ENCODE peak calls at places on chromosomes 6 and 20, in six cellular contexts. One of them, this sample, is unnamed.

GRCh38 chr20:29873946-29874345 is 1383.5 kb upstream of the DEFB115 start:
- DNase-seq in osteoblast: peak; percentile 57
- DNase-seq in AG04449: no peak
- DNase-seq in left ventricle myocardium inferior: peak; percentile 45
- DNase-seq in CD8-positive, alpha-beta T cell: peak; percentile 45
- DNase-seq in fibroblast of lung: peak; percentile 49
- DNase-seq in this sample: peak; percentile 4

GRCh38 chr20:13770141-13770540 is 14.6 kb downstream of the ESF1 start:
- DNase-seq in osteoblast: no peak
- DNase-seq in AG04449: no peak
- DNase-seq in left ventricle myocardium inferior: no peak
- DNase-seq in CD8-positive, alpha-beta T cell: no peak
- DNase-seq in fibroblast of lung: no peak
- DNase-seq in this sample: no peak

GRCh38 chr20:381581-382290 is 1.2 kb downstream of the TRIB3 start:
- DNase-seq in osteoblast: peak; percentile 92
- DNase-seq in AG04449: no peak
- DNase-seq in left ventricle myocardium inferior: peak; percentile 66
- DNase-seq in CD8-positive, alpha-beta T cell: peak; percentile 74
- DNase-seq in fibroblast of lung: peak; percentile 68
- DNase-seq in this sample: peak; percentile 45

GRCh38 chr6:160010067-160010466 is 41.2 kb downstream of the IGF2R start:
- DNase-seq in osteoblast: no peak
- DNase-seq in AG04449: peak; percentile 70
- DNase-seq in left ventricle myocardium inferior: peak; percentile 53
- DNase-seq in CD8-positive, alpha-beta T cell: no peak
- DNase-seq in fibroblast of lung: peak; percentile 63
- DNase-seq in this sample: peak; percentile 100

GRCh38 chr20:38418509-38419204 is 16.5 kb downstream of the SNHG17 start:
- DNase-seq in osteoblast: peak; percentile 59
- DNase-seq in AG04449: no peak
- DNase-seq in left ventricle myocardium inferior: peak; percentile 58
- DNase-seq in CD8-positive, alpha-beta T cell: no peak
- DNase-seq in fibroblast of lung: peak; percentile 43
- DNase-seq in this sample: no peak

GRCh38 chr6:82179415-82179814 is 68.1 kb downstream of the IBTK start:
- DNase-seq in osteoblast: no peak
- DNase-seq in AG04449: no peak
- DNase-seq in left ventricle myocardium inferior: no peak
- DNase-seq in CD8-positive, alpha-beta T cell: no peak
- DNase-seq in fibroblast of lung: no peak
- DNase-seq in this sample: no peak

GRCh38 chr6:112037783-112038216 is 16.1 kb upstream of the CCN6 start:
- DNase-seq in osteoblast: peak; percentile 86
- DNase-seq in AG04449: peak; percentile 93
- DNase-seq in left ventricle myocardium inferior: peak; percentile 54
- DNase-seq in CD8-positive, alpha-beta T cell: peak; percentile 37
- DNase-seq in fibroblast of lung: peak; percentile 98
- DNase-seq in this sample: peak; percentile 90

GRCh38 chr6:149026530-149026942 is 279.7 kb downstream of the UST start:
- DNase-seq in osteoblast: no peak
- DNase-seq in AG04449: peak; percentile 89
- DNase-seq in left ventricle myocardium inferior: no peak
- DNase-seq in CD8-positive, alpha-beta T cell: no peak
- DNase-seq in fibroblast of lung: peak; percentile 91
- DNase-seq in this sample: peak; percentile 83

GRCh38 chr6:169087436-169088046 is 166.1 kb downstream of the THBS2 start:
- DNase-seq in osteoblast: no peak
- DNase-seq in AG04449: no peak
- DNase-seq in left ventricle myocardium inferior: no peak
- DNase-seq in CD8-positive, alpha-beta T cell: no peak
- DNase-seq in fibroblast of lung: peak; percentile 59
- DNase-seq in this sample: no peak

GRCh38 chr6:150395388-150396009 is 26.7 kb downstream of the IYD start:
- DNase-seq in osteoblast: peak; percentile 78
- DNase-seq in AG04449: no peak
- DNase-seq in left ventricle myocardium inferior: no peak
- DNase-seq in CD8-positive, alpha-beta T cell: no peak
- DNase-seq in fibroblast of lung: peak; percentile 55
- DNase-seq in this sample: no peak

GRCh38 chr20:53706008-53706481 is 112.4 kb upstream of the ZNF217 start:
- DNase-seq in osteoblast: peak; percentile 55
- DNase-seq in AG04449: no peak
- DNase-seq in left ventricle myocardium inferior: no peak
- DNase-seq in CD8-positive, alpha-beta T cell: no peak
- DNase-seq in fibroblast of lung: peak; percentile 55
- DNase-seq in this sample: no peak

GRCh38 chr6:37561361-37561760 is 61.7 kb upstream of the CCDC167 start:
- DNase-seq in osteoblast: no peak
- DNase-seq in AG04449: no peak
- DNase-seq in left ventricle myocardium inferior: no peak
- DNase-seq in CD8-positive, alpha-beta T cell: no peak
- DNase-seq in fibroblast of lung: no peak
- DNase-seq in this sample: no peak

GRCh38 chr20:2237059-2237458 is 58.7 kb upstream of the TGM3 start:
- DNase-seq in osteoblast: peak; percentile 96
- DNase-seq in AG04449: peak; percentile 98
- DNase-seq in left ventricle myocardium inferior: no peak
- DNase-seq in CD8-positive, alpha-beta T cell: no peak
- DNase-seq in fibroblast of lung: peak; percentile 100
- DNase-seq in this sample: peak; percentile 99

GRCh38 chr6:125839471-125839870 is 48.7 kb downstream of the NCOA7 start:
- DNase-seq in osteoblast: no peak
- DNase-seq in AG04449: no peak
- DNase-seq in left ventricle myocardium inferior: no peak
- DNase-seq in CD8-positive, alpha-beta T cell: no peak
- DNase-seq in fibroblast of lung: peak; percentile 60
- DNase-seq in this sample: no peak

GRCh38 chr20:9166153-9166780 is 97.4 kb downstream of the PLCB4 start:
- DNase-seq in osteoblast: no peak
- DNase-seq in AG04449: no peak
- DNase-seq in left ventricle myocardium inferior: no peak
- DNase-seq in CD8-positive, alpha-beta T cell: no peak
- DNase-seq in fibroblast of lung: peak; percentile 9
- DNase-seq in this sample: no peak

GRCh38 chr6:145327497-145328055 is 407.7 kb downstream of the EPM2A start:
- DNase-seq in osteoblast: no peak
- DNase-seq in AG04449: no peak
- DNase-seq in left ventricle myocardium inferior: no peak
- DNase-seq in CD8-positive, alpha-beta T cell: no peak
- DNase-seq in fibroblast of lung: no peak
- DNase-seq in this sample: no peak

GRCh38 chr20:59783020-59784010 is 150.1 kb downstream of the SYCP2 start:
- DNase-seq in osteoblast: peak; percentile 93
- DNase-seq in AG04449: no peak
- DNase-seq in left ventricle myocardium inferior: peak; percentile 52
- DNase-seq in CD8-positive, alpha-beta T cell: no peak
- DNase-seq in fibroblast of lung: peak; percentile 10
- DNase-seq in this sample: no peak

GRCh38 chr6:32113386-32114352 is 4.5 kb upstream of the TNXB start:
- DNase-seq in osteoblast: peak; percentile 98
- DNase-seq in AG04449: peak; percentile 46
- DNase-seq in left ventricle myocardium inferior: peak; percentile 86
- DNase-seq in CD8-positive, alpha-beta T cell: no peak
- DNase-seq in fibroblast of lung: peak; percentile 76
- DNase-seq in this sample: peak; percentile 63

GRCh38 chr20:25085756-25086495 is 4.0 kb upstream of the VSX1 start:
- DNase-seq in osteoblast: no peak
- DNase-seq in AG04449: no peak
- DNase-seq in left ventricle myocardium inferior: no peak
- DNase-seq in CD8-positive, alpha-beta T cell: no peak
- DNase-seq in fibroblast of lung: no peak
- DNase-seq in this sample: no peak

GRCh38 chr20:62531046-62531838 is 55.4 kb upstream of the GATA5 start:
- DNase-seq in osteoblast: no peak
- DNase-seq in AG04449: no peak
- DNase-seq in left ventricle myocardium inferior: no peak
- DNase-seq in CD8-positive, alpha-beta T cell: no peak
- DNase-seq in fibroblast of lung: no peak
- DNase-seq in this sample: no peak

GRCh38 chr6:33702345-33702977 is 9.0 kb downstream of the UQCC2 start:
- DNase-seq in osteoblast: peak; percentile 91
- DNase-seq in AG04449: peak; percentile 21
- DNase-seq in left ventricle myocardium inferior: no peak
- DNase-seq in CD8-positive, alpha-beta T cell: no peak
- DNase-seq in fibroblast of lung: peak; percentile 51
- DNase-seq in this sample: no peak

GRCh38 chr6:170087946-170088348 is 202.9 kb downstream of the DLL1 start:
- DNase-seq in osteoblast: peak; percentile 63
- DNase-seq in AG04449: no peak
- DNase-seq in left ventricle myocardium inferior: peak; percentile 11
- DNase-seq in CD8-positive, alpha-beta T cell: peak; percentile 71
- DNase-seq in fibroblast of lung: no peak
- DNase-seq in this sample: no peak

GRCh38 chr6:159107451-159108260 is 61.5 kb upstream of the FNDC1 start:
- DNase-seq in osteoblast: no peak
- DNase-seq in AG04449: no peak
- DNase-seq in left ventricle myocardium inferior: no peak
- DNase-seq in CD8-positive, alpha-beta T cell: peak; percentile 86
- DNase-seq in fibroblast of lung: no peak
- DNase-seq in this sample: no peak

GRCh38 chr6:77511860-77512259 is 48.6 kb upstream of the HTR1B start:
- DNase-seq in osteoblast: no peak
- DNase-seq in AG04449: no peak
- DNase-seq in left ventricle myocardium inferior: no peak
- DNase-seq in CD8-positive, alpha-beta T cell: no peak
- DNase-seq in fibroblast of lung: no peak
- DNase-seq in this sample: no peak

GRCh38 chr6:135877666-135878065 is 26.2 kb downstream of the PDE7B start:
- DNase-seq in osteoblast: no peak
- DNase-seq in AG04449: no peak
- DNase-seq in left ventricle myocardium inferior: no peak
- DNase-seq in CD8-positive, alpha-beta T cell: no peak
- DNase-seq in fibroblast of lung: no peak
- DNase-seq in this sample: no peak

GRCh38 chr6:135883045-135883444 is 31.5 kb downstream of the PDE7B start:
- DNase-seq in osteoblast: no peak
- DNase-seq in AG04449: no peak
- DNase-seq in left ventricle myocardium inferior: no peak
- DNase-seq in CD8-positive, alpha-beta T cell: no peak
- DNase-seq in fibroblast of lung: no peak
- DNase-seq in this sample: peak; percentile 38

GRCh38 chr6:135876048-135876447 is 24.5 kb downstream of the PDE7B start:
- DNase-seq in osteoblast: no peak
- DNase-seq in AG04449: no peak
- DNase-seq in left ventricle myocardium inferior: no peak
- DNase-seq in CD8-positive, alpha-beta T cell: peak; percentile 59
- DNase-seq in fibroblast of lung: no peak
- DNase-seq in this sample: no peak

GRCh38 chr6:135884136-135884535 is 32.6 kb downstream of the PDE7B start:
- DNase-seq in osteoblast: no peak
- DNase-seq in AG04449: no peak
- DNase-seq in left ventricle myocardium inferior: no peak
- DNase-seq in CD8-positive, alpha-beta T cell: no peak
- DNase-seq in fibroblast of lung: no peak
- DNase-seq in this sample: no peak

DNA sequence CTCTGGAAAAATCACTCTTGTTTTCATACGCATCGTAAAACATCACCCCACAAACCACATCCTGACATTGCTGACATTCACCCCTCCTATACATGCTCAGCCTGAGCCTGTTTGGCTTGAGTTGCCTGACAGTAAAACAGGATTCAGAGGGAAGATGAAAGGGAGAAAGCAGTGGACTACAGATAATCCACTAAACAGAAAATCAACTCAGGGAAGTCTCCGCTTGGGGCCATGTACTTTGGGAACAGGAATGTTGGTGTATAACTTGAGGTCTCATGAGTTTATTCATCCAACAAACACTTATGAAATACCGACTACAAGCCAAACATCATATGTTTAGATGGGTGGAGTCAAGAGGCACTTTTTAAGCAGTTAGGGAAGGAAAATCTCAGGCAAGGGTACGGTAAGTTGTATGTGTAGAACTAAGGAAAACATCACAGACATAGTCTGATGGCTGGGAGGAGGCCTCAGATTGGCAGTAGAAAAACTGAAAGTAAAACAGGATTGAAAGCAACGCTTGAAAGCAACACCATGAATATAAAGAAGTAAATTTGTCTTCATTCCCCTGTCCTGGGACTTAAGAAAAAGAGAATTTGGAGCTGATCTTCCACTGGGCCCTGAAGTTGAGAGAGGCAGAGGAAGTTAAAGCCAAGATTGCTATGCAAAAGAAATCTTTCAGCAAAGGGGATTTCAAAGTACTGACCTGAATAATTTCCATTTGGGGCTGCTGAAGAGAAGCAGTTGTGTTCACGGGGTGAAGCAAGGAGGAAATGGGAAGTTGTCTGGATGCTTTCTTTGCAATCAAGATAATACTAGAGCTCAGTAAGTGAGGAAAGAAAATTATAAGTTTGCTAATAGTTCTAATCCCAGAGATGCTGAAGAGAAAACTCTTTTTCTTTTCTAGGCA is 28.8 kb downstream of the PDE7B start:
- DNase-seq in osteoblast: peak; percentile 71
- DNase-seq in AG04449: peak; percentile 46
- DNase-seq in left ventricle myocardium inferior: no peak
- DNase-seq in CD8-positive, alpha-beta T cell: peak; percentile 70
- DNase-seq in fibroblast of lung: peak; percentile 79
- DNase-seq in this sample: peak; percentile 82
- H3K4me3 ChIP-seq in osteoblast: peak overlapping the region; percentile 66
- H3K4me3 ChIP-seq in AG04449: peak overlapping the region; percentile 37
- H3K4me3 ChIP-seq in left ventricle myocardium inferior: peak overlapping the region; percentile 47
- H3K4me3 ChIP-seq in CD8-positive, alpha-beta T cell: peak overlapping the region; percentile 53
- H3K4me3 ChIP-seq in fibroblast of lung: peak overlapping the region; percentile 6
- H3K4me3 ChIP-seq in this sample: peak overlapping the region; percentile 18

GRCh38 chr6:489762-490161 is 98.2 kb downstream of the IRF4 start:
- DNase-seq in osteoblast: no peak
- DNase-seq in AG04449: no peak
- DNase-seq in left ventricle myocardium inferior: no peak
- DNase-seq in CD8-positive, alpha-beta T cell: no peak
- DNase-seq in fibroblast of lung: no peak
- DNase-seq in this sample: no peak
- H3K4me3 ChIP-seq in osteoblast: no peak overlapping the region
- H3K4me3 ChIP-seq in AG04449: no peak overlapping the region
- H3K4me3 ChIP-seq in left ventricle myocardium inferior: no peak overlapping the region
- H3K4me3 ChIP-seq in CD8-positive, alpha-beta T cell: no peak overlapping the region
- H3K4me3 ChIP-seq in fibroblast of lung: no peak overlapping the region
- H3K4me3 ChIP-seq in this sample: no peak overlapping the region

GRCh38 chr6:1393641-1394283 is 4.4 kb downstream of the FOXF2 start:
- DNase-seq in osteoblast: no peak
- DNase-seq in AG04449: no peak
- DNase-seq in left ventricle myocardium inferior: no peak
- DNase-seq in CD8-positive, alpha-beta T cell: no peak
- DNase-seq in fibroblast of lung: no peak
- DNase-seq in this sample: no peak
- H3K4me3 ChIP-seq in osteoblast: no peak overlapping the region
- H3K4me3 ChIP-seq in AG04449: no peak overlapping the region
- H3K4me3 ChIP-seq in left ventricle myocardium inferior: peak overlapping the region; percentile 48
- H3K4me3 ChIP-seq in CD8-positive, alpha-beta T cell: no peak overlapping the region
- H3K4me3 ChIP-seq in fibroblast of lung: peak overlapping the region; percentile 98
- H3K4me3 ChIP-seq in this sample: peak overlapping the region; percentile 20

DNA sequence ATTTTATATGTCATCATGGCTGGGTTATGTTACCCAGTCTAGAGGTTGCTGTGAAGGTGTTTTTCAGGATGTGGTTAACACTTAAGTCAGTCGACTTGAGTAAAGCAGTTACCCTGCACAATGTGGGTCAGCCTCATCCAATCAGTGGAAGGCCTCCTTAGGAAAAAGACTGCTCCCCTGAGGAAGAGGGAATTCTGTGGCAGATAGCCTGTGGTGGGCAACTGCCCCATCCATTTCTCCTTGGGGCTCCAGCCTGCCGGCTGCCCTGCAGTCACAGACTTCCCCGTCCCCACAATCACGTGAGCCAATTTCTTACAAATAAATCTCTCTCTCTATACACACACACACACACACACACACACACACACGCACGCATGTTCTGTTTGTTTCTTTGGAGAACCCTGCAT is 34.5 kb upstream of the MPC1 start:
- DNase-seq in osteoblast: no peak
- DNase-seq in AG04449: no peak
- DNase-seq in left ventricle myocardium inferior: no peak
- DNase-seq in CD8-positive, alpha-beta T cell: peak; percentile 82
- DNase-seq in fibroblast of lung: no peak
- DNase-seq in this sample: no peak
- H3K4me3 ChIP-seq in osteoblast: no peak overlapping the region
- H3K4me3 ChIP-seq in AG04449: no peak overlapping the region
- H3K4me3 ChIP-seq in left ventricle myocardium inferior: no peak overlapping the region
- H3K4me3 ChIP-seq in CD8-positive, alpha-beta T cell: no peak overlapping the region
- H3K4me3 ChIP-seq in fibroblast of lung: no peak overlapping the region
- H3K4me3 ChIP-seq in this sample: no peak overlapping the region

This sample was measured in skeletal muscle cell.